ENCODE peak calls at places on chromosome 1, in five cellular contexts. N is nephron progenitor cell, Q is choroid plexus epithelial cell, H is K562, I is fibroblast of lung. J is an unnamed sample.
A peak's percentile ranks its signal among the peaks of the same experiment; 100 is the strongest.

GRCh38 chr1:109912873-109913272 is 2.2 kb downstream of the CSF1 start:
- DNase-seq in N (no peak), Q (peak; percentile 43), H (no peak), I (no peak), J (no peak)

GRCh38 chr1:58072450-58072849 is 474.1 kb downstream of the OMA1 start:
- DNase-seq in N (no peak), Q (no peak), H (no peak), I (no peak), J (no peak)

GRCh38 chr1:196902344-196902743 is 14.5 kb downstream of the CFHR4 start:
- DNase-seq in N (no peak), Q (peak; percentile 4), H (no peak), I (no peak), J (no peak)

GRCh38 chr1:90605070-90605469 is 112.0 kb downstream of the BARHL2 start:
- DNase-seq in N (no peak), Q (no peak), H (no peak), I (no peak), J (no peak)

GRCh38 chr1:226549937-226550670 is 1.5 kb downstream of the STUM start:
- DNase-seq in N (peak; percentile 38), Q (no peak), H (peak; percentile 49), I (peak; percentile 17), J (peak; percentile 32)

GRCh38 chr1:22728751-22729399 is 18.2 kb downstream of the EPHB2 start:
- DNase-seq in N (no peak), Q (no peak), H (no peak), I (peak; percentile 61), J (no peak)

GRCh38 chr1:153791856-153792253 is 16.6 kb downstream of the SLC27A3 start:
- DNase-seq in N (no peak), Q (peak; percentile 70), H (no peak), I (peak; percentile 43), J (no peak)

GRCh38 chr1:210920258-210920657 is 213.7 kb downstream of the KCNH1 start:
- DNase-seq in N (no peak), Q (no peak), H (no peak), I (no peak), J (no peak)

GRCh38 chr1:228978486-228979324 is 243.4 kb downstream of the RHOU start:
- DNase-seq in N (no peak), Q (peak; percentile 54), H (no peak), I (peak; percentile 60), J (no peak)

GRCh38 chr1:8727809-8728213 is 89.6 kb downstream of the RERE start:
- DNase-seq in N (no peak), Q (no peak), H (no peak), I (no peak), J (no peak)

GRCh38 chr1:200351826-200352549 is 57.8 kb downstream of the ZNF281 start:
- DNase-seq in N (no peak), Q (peak; percentile 98), H (no peak), I (peak; percentile 94), J (no peak)

GRCh38 chr1:190699165-190699564 is 221.5 kb upstream of the BRINP3 start:
- DNase-seq in N (no peak), Q (no peak), H (no peak), I (no peak), J (no peak)

GRCh38 chr1:82225407-82226197 is 424.9 kb downstream of the ADGRL2 start:
- DNase-seq in N (no peak), Q (peak; percentile 56), H (no peak), I (peak; percentile 84), J (no peak)

GRCh38 chr1:7292714-7293419 is 478.2 kb upstream of the VAMP3 start:
- DNase-seq in N (no peak), Q (no peak), H (no peak), I (no peak), J (no peak)

GRCh38 chr1:75203415-75204277 is 69.5 kb downstream of the LHX8 start:
- DNase-seq in N (peak; percentile 29), Q (peak; percentile 69), H (peak; percentile 43), I (peak; percentile 50), J (peak; percentile 38)

GRCh38 chr1:5779608-5780323 is 212.5 kb downstream of the NPHP4 start:
- DNase-seq in N (no peak), Q (no peak), H (no peak), I (no peak), J (no peak)

GRCh38 chr1:9249534-9250335 is 15.2 kb downstream of the H6PD start:
- DNase-seq in N (peak; percentile 53), Q (peak; percentile 76), H (peak; percentile 51), I (peak; percentile 48), J (peak; percentile 64)

GRCh38 chr1:19484338-19484792 is 974 bp downstream of the CAPZB start:
- DNase-seq in N (peak; percentile 45), Q (no peak), H (no peak), I (no peak), J (peak; percentile 23)
- TF ChIP-seq CTCF in N (no peak), Q (no peak), H (no peak), I (no peak), J (no peak)

GRCh38 chr1:94926365-94926914 is 470 bp downstream of the CNN3 start:
- DNase-seq in N (peak; percentile 74), Q (peak; percentile 59), H (no peak), I (peak; percentile 61), J (peak; percentile 77)
- TF ChIP-seq CTCF in N (peak; percentile 43), Q (peak; percentile 48), H (no peak), I (peak; percentile 44), J (no peak)

GRCh38 chr1:47951545-47952235 is 45.5 kb downstream of the TRABD2B start:
- DNase-seq in N (no peak), Q (no peak), H (no peak), I (no peak), J (no peak)
- TF ChIP-seq CTCF in N (no peak), Q (peak; percentile 16), H (no peak), I (no peak), J (no peak)

GRCh38 chr1:159054427-159054826 is 22.1 kb downstream of the AIM2 start:
- DNase-seq in N (no peak), Q (peak; percentile 50), H (no peak), I (no peak), J (no peak)

GRCh38 chr1:159051436-159051835 is 25.1 kb downstream of the AIM2 start:
- DNase-seq in N (no peak), Q (no peak), H (no peak), I (no peak), J (no peak)

GRCh38 chr1:159055181-159055621 is 21.4 kb downstream of the AIM2 start:
- DNase-seq in N (no peak), Q (no peak), H (no peak), I (no peak), J (no peak)

GRCh38 chr1:159058751-159059150 is 17.8 kb downstream of the AIM2 start:
- DNase-seq in N (no peak), Q (no peak), H (no peak), I (no peak), J (no peak)

GRCh38 chr1:159056069-159056698 is 20.4 kb downstream of the AIM2 start:
- DNase-seq in N (no peak), Q (peak; percentile 18), H (peak; percentile 20), I (no peak), J (no peak)
- TF ChIP-seq CTCF in N (no peak), Q (peak; percentile 25), H (peak; percentile 26), I (no peak), J (no peak)

GRCh38 chr1:182389619-182390047 is 2.0 kb downstream of the GLUL start:
- DNase-seq in N (no peak), Q (peak; percentile 17), H (no peak), I (no peak), J (no peak)

GRCh38 chr1:182391362-182392044 is at the start of gene GLUL:
- DNase-seq in N (peak; percentile 95), Q (peak; percentile 93), H (peak; percentile 97), I (peak; percentile 93), J (peak; percentile 97)

GRCh38 chr1:182388392-182389134 is 3.0 kb downstream of the GLUL start:
- DNase-seq in N (no peak), Q (no peak), H (no peak), I (no peak), J (no peak)

GRCh38 chr1:182392045-182393028 is 747 bp upstream of the GLUL start:
- DNase-seq in N (no peak), Q (peak; percentile 39), H (peak; percentile 60), I (peak; percentile 53), J (no peak)

GRCh38 chr1:182391028-182391361 is 595 bp downstream of the GLUL start:
- DNase-seq in N (no peak), Q (no peak), H (no peak), I (no peak), J (no peak)
- TF ChIP-seq CTCF in N (no peak), Q (no peak), H (no peak), I (no peak), J (no peak)

J was measured in endothelial cell.